ENCODE peak calls at places on chromosomes 1 and 21, in ten cellular contexts. E is colonic mucosa, O is spleen, K is GM23248, N is IMR-90, A is right lobe of liver, U is gastrocnemius medialis, F is neuronal stem cell, C is stomach, T is fibroblast of lung. D is an unnamed sample.

GRCh38 chr1:8464987-8465386 is 147.1 kb downstream of the SLC45A1 start:
- DNase-seq in E (no peak), O (no peak), K (peak; percentile 39), N (peak; percentile 74), A (no peak), U (no peak), F (no peak), C (no peak), T (peak; percentile 83), D (no peak)

GRCh38 chr1:36322786-36323635 is 434 bp downstream of the EVA1B start:
- DNase-seq in E (peak; percentile 45), O (peak; percentile 88), K (peak; percentile 79), N (peak; percentile 59), A (no peak), U (no peak), F (peak; percentile 33), C (peak; percentile 34), T (peak; percentile 69), D (peak; percentile 87)

GRCh38 chr1:109161836-109162606 is 48.1 kb downstream of the ELAPOR1 start:
- DNase-seq in E (no peak), O (peak; percentile 83), K (peak; percentile 91), N (peak; percentile 89), A (no peak), U (no peak), F (no peak), C (no peak), T (peak; percentile 89), D (no peak)

GRCh38 chr1:53462769-53463501 is 3.7 kb downstream of the DMRTB1 start:
- DNase-seq in E (no peak), O (peak; percentile 59), K (no peak), N (no peak), A (no peak), U (no peak), F (no peak), C (no peak), T (no peak), D (no peak)

GRCh38 chr1:81799939-81800740 is 594 bp upstream of the ADGRL2 start:
- DNase-seq in E (peak; percentile 45), O (no peak), K (peak; percentile 78), N (peak; percentile 66), A (peak; percentile 70), U (peak; percentile 3), F (peak; percentile 90), C (peak; percentile 45), T (peak; percentile 86), D (peak; percentile 74)

GRCh38 chr21:45341779-45342178 is 54.1 kb upstream of the POFUT2 start:
- DNase-seq in E (no peak), O (no peak), K (no peak), N (no peak), A (no peak), U (no peak), F (no peak), C (no peak), T (no peak), D (no peak)

GRCh38 chr1:32701421-32701911 is 1.1 kb downstream of the SYNC start:
- DNase-seq in E (peak; percentile 75), O (peak; percentile 54), K (peak; percentile 50), N (no peak), A (peak; percentile 34), U (peak; percentile 69), F (no peak), C (no peak), T (no peak), D (no peak)

GRCh38 chr1:212641956-212642355 is 33.4 kb downstream of the ATF3 start:
- DNase-seq in E (no peak), O (no peak), K (peak; percentile 49), N (peak; percentile 70), A (no peak), U (no peak), F (no peak), C (no peak), T (peak; percentile 23), D (no peak)

GRCh38 chr1:34164510-34165381 is at the start of gene CSMD2:
- DNase-seq in E (no peak), O (no peak), K (peak; percentile 87), N (peak; percentile 23), A (peak; percentile 56), U (no peak), F (peak; percentile 63), C (no peak), T (peak; percentile 15), D (no peak)

GRCh38 chr1:40338745-40339419 is 21.8 kb upstream of the COL9A2 start:
- DNase-seq in E (peak; percentile 83), O (peak; percentile 95), K (peak; percentile 73), N (peak; percentile 77), A (peak; percentile 82), U (peak; percentile 41), F (peak; percentile 82), C (peak; percentile 89), T (peak; percentile 77), D (peak; percentile 93)

GRCh38 chr1:147273409-147274307 is 31.2 kb downstream of the CHD1L start:
- DNase-seq in E (peak; percentile 26), O (no peak), K (peak; percentile 93), N (peak; percentile 87), A (no peak), U (no peak), F (peak; percentile 35), C (no peak), T (peak; percentile 93), D (no peak)

GRCh38 chr1:204448321-204448964 is 36.8 kb upstream of the PPP1R15B start:
- DNase-seq in E (peak; percentile 87), O (peak; percentile 37), K (no peak), N (no peak), A (no peak), U (no peak), F (no peak), C (peak; percentile 68), T (no peak), D (no peak)

GRCh38 chr21:38082936-38083335 is 166.7 kb upstream of the KCNJ6 start:
- DNase-seq in E (no peak), O (no peak), K (no peak), N (no peak), A (no peak), U (no peak), F (no peak), C (no peak), T (no peak), D (no peak)

GRCh38 chr21:45993210-45994085 is 11.9 kb downstream of the COL6A1 start:
- DNase-seq in E (peak; percentile 12), O (peak; percentile 66), K (peak; percentile 26), N (no peak), A (peak; percentile 48), U (no peak), F (no peak), C (no peak), T (no peak), D (no peak)

GRCh38 chr1:150813028-150813707 is 5.1 kb upstream of the CTSK start:
- DNase-seq in E (peak; percentile 84), O (peak; percentile 84), K (peak; percentile 85), N (peak; percentile 77), A (peak; percentile 70), U (no peak), F (no peak), C (peak; percentile 79), T (peak; percentile 72), D (no peak)

DNA sequence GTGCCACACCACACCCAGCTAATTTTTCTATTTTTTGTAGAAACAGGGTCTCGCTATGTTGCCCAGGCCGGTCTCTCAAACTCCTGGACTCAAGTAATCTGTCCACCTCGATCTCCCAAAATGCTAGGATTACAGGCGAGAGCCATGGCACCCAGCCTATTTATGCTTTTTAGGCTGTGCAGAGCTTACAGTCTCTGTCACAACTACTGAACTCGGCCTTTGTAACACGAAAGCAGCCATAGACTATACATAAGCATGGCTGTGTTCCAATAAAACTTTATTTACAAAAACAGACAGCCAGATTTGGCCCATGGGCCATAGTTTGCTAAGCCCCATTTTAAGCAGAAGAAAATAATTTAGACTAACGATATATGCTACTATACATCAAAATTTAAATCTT is 54.4 kb downstream of the NID1 start:
- DNase-seq in E (no peak), O (no peak), K (peak; percentile 13), N (no peak), A (no peak), U (no peak), F (no peak), C (no peak), T (peak; percentile 46), D (peak; percentile 35)
- H3K27ac ChIP-seq in E (no peak overlapping the region), O (peak overlapping the region; percentile 20), K (peak overlapping the region; percentile 26), N (peak overlapping the region; percentile 65), A (no peak overlapping the region), U (peak overlapping the region; percentile 72), F (no peak overlapping the region), C (peak overlapping the region; percentile 76), T (peak overlapping the region; percentile 18), D (peak overlapping the region; percentile 29)

DNA sequence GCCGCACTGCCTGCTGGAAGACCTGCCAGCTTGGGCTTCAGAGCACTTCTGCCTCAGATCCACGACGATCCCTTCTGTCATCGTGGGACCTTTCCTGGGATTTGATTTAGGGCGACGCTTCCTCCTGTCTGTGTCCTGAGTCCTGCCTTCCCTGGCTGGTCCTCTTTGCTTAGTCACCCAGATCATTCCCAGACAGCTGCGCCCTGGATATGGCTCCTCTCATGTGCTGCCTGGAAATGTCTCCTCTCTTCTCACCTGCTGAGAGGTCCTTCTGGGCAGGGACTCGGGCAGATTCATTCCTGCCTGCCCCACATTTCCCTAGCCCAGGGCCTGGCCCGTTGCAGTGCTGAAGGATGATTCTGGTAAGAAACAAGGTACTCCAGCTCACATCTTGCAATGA is 72.4 kb upstream of the POU3F1 start:
- DNase-seq in E (no peak), O (peak; percentile 12), K (no peak), N (no peak), A (no peak), U (no peak), F (no peak), C (no peak), T (no peak), D (no peak)
- H3K4me1 ChIP-seq in E (no peaks in the 10 kb centered on the region), O (no peaks in the 10 kb centered on the region), K (peaks cover 15% of the 10 kb centered on the region), N (no peaks in the 10 kb centered on the region), A (no peaks in the 10 kb centered on the region), U (no peaks in the 10 kb centered on the region), F (peaks cover 6% of the 10 kb centered on the region), C (no peaks in the 10 kb centered on the region), T (no peaks in the 10 kb centered on the region), D (peaks cover 4% of the 10 kb centered on the region)

DNA sequence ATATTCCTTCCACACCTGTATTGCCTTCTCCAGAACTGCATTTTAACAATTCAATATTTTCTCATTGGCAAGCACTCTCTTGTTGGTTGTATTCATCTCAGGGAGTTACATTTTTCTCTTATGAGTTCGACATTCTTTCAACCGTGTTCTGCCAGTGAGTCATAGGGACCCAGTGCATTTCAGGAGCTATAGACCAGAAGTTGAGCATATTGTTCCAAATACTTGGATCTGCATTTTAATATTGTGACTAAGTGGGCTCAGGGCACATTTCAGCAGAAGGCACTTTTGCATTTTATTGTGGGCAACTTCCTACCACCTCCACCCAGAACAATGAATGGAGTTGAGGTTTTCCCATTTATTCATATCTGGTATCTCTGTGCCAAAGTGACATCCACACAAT is 132.8 kb downstream of the TNFSF18 start:
- DNase-seq in E (no peak), O (no peak), K (peak; percentile 96), N (peak; percentile 98), A (no peak), U (no peak), F (no peak), C (no peak), T (peak; percentile 94), D (peak; percentile 66)
- H3K27ac ChIP-seq in E (no peak overlapping the region), O (no peak overlapping the region), K (peak overlapping the region; percentile 69), N (peak overlapping the region; percentile 93), A (no peak overlapping the region), U (no peak overlapping the region), F (no peak overlapping the region), C (peak overlapping the region; percentile 16), T (peak overlapping the region; percentile 66), D (no peak overlapping the region)

DNA sequence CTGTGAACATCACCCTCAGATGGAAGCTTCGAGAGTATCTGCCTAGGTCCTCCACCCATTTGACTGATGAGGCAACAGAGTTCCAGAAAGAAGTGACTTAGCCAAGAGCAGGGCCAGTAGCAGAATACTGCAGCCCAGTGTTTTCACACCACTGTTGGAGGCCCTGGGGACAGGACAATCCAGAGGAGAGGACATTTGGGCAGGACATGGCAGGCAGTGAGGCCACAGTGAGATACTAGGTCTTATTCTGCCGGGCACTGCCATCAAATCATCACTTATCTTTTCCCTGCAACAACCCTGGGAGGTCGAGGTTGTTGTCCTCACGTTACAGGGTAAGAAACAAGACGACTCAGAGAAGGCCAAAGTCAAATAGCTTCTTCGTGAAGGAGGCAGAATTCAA is 5.5 kb upstream of the FOXO6 start:
- DNase-seq in E (peak; percentile 6), O (peak; percentile 25), K (no peak), N (no peak), A (no peak), U (no peak), F (no peak), C (no peak), T (no peak), D (no peak)
- H3K4me1 ChIP-seq in E (peaks cover 14% of the 10 kb centered on the region), O (peaks cover 5% of the 10 kb centered on the region), K (no peaks in the 10 kb centered on the region), N (no peaks in the 10 kb centered on the region), A (no peaks in the 10 kb centered on the region), U (peaks cover 32% of the 10 kb centered on the region), F (peaks cover 32% of the 10 kb centered on the region), C (peaks cover 4% of the 10 kb centered on the region), T (peaks cover 2% of the 10 kb centered on the region), D (no peaks in the 10 kb centered on the region)